ENCODE peak calls at places on chromosomes 7 and 10, in eight cellular contexts. One of them, this sample, is unnamed.
A peak's percentile ranks its signal among the peaks of the same experiment; 100 is the strongest.

GRCh38 chr7:148230341-148230740 is 360.2 kb upstream of the C7orf33 start:
- DNase-seq in neural crest cell: no peak
- DNase-seq in activated T-cell treated with anti-CD3 and anti-CD28 coated beads for 48 hours: no peak
- DNase-seq in HEK293T: no peak
- DNase-seq in NCI-H146: no peak
- DNase-seq in heart right ventricle: no peak
- DNase-seq in colonic mucosa: no peak
- DNase-seq in hepatic stellate cell: no peak
- DNase-seq in this sample: no peak

GRCh38 chr10:131212763-131213325 is 98.7 kb downstream of the TCERG1L start:
- DNase-seq in neural crest cell: no peak
- DNase-seq in activated T-cell treated with anti-CD3 and anti-CD28 coated beads for 48 hours: no peak
- DNase-seq in HEK293T: no peak
- DNase-seq in NCI-H146: no peak
- DNase-seq in heart right ventricle: no peak
- DNase-seq in colonic mucosa: no peak
- DNase-seq in hepatic stellate cell: no peak
- DNase-seq in this sample: no peak

GRCh38 chr7:30365626-30366025 is 81.2 kb downstream of the ZNRF2 start:
- DNase-seq in neural crest cell: no peak
- DNase-seq in activated T-cell treated with anti-CD3 and anti-CD28 coated beads for 48 hours: no peak
- DNase-seq in HEK293T: no peak
- DNase-seq in NCI-H146: no peak
- DNase-seq in heart right ventricle: no peak
- DNase-seq in colonic mucosa: no peak
- DNase-seq in hepatic stellate cell: no peak
- DNase-seq in this sample: no peak

GRCh38 chr7:152759655-152760383 is at the start of gene ACTR3B:
- DNase-seq in neural crest cell: peak; percentile 88
- DNase-seq in activated T-cell treated with anti-CD3 and anti-CD28 coated beads for 48 hours: peak; percentile 85
- DNase-seq in HEK293T: peak; percentile 100
- DNase-seq in NCI-H146: peak; percentile 87
- DNase-seq in heart right ventricle: peak; percentile 93
- DNase-seq in colonic mucosa: peak; percentile 89
- DNase-seq in hepatic stellate cell: peak; percentile 94
- DNase-seq in this sample: peak; percentile 88

GRCh38 chr10:57015595-57016303 is 654.7 kb upstream of the ZWINT start:
- DNase-seq in neural crest cell: no peak
- DNase-seq in activated T-cell treated with anti-CD3 and anti-CD28 coated beads for 48 hours: no peak
- DNase-seq in HEK293T: no peak
- DNase-seq in NCI-H146: peak; percentile 97
- DNase-seq in heart right ventricle: no peak
- DNase-seq in colonic mucosa: no peak
- DNase-seq in hepatic stellate cell: no peak
- DNase-seq in this sample: no peak

GRCh38 chr10:5976689-5977470 is 463 bp downstream of the IL15RA start:
- DNase-seq in neural crest cell: peak; percentile 28
- DNase-seq in activated T-cell treated with anti-CD3 and anti-CD28 coated beads for 48 hours: peak; percentile 45
- DNase-seq in HEK293T: peak; percentile 41
- DNase-seq in NCI-H146: peak; percentile 37
- DNase-seq in heart right ventricle: peak; percentile 52
- DNase-seq in colonic mucosa: peak; percentile 75
- DNase-seq in hepatic stellate cell: peak; percentile 58
- DNase-seq in this sample: peak; percentile 69

GRCh38 chr7:22093003-22093402 is 147.3 kb upstream of the CDCA7L start:
- DNase-seq in neural crest cell: no peak
- DNase-seq in activated T-cell treated with anti-CD3 and anti-CD28 coated beads for 48 hours: no peak
- DNase-seq in HEK293T: no peak
- DNase-seq in NCI-H146: no peak
- DNase-seq in heart right ventricle: no peak
- DNase-seq in colonic mucosa: no peak
- DNase-seq in hepatic stellate cell: no peak
- DNase-seq in this sample: no peak

GRCh38 chr7:131521651-131522163 is 34.7 kb downstream of the PODXL start:
- DNase-seq in neural crest cell: no peak
- DNase-seq in activated T-cell treated with anti-CD3 and anti-CD28 coated beads for 48 hours: no peak
- DNase-seq in HEK293T: no peak
- DNase-seq in NCI-H146: peak; percentile 85
- DNase-seq in heart right ventricle: peak; percentile 56
- DNase-seq in colonic mucosa: peak; percentile 81
- DNase-seq in hepatic stellate cell: no peak
- DNase-seq in this sample: peak; percentile 42

GRCh38 chr7:104643587-104644217 is 315.3 kb downstream of the LHFPL3 start:
- DNase-seq in neural crest cell: peak; percentile 18
- DNase-seq in activated T-cell treated with anti-CD3 and anti-CD28 coated beads for 48 hours: no peak
- DNase-seq in HEK293T: peak; percentile 44
- DNase-seq in NCI-H146: no peak
- DNase-seq in heart right ventricle: no peak
- DNase-seq in colonic mucosa: no peak
- DNase-seq in hepatic stellate cell: peak; percentile 22
- DNase-seq in this sample: peak; percentile 13

GRCh38 chr7:25386311-25386744 is 158.0 kb upstream of the NPVF start:
- DNase-seq in neural crest cell: no peak
- DNase-seq in activated T-cell treated with anti-CD3 and anti-CD28 coated beads for 48 hours: no peak
- DNase-seq in HEK293T: no peak
- DNase-seq in NCI-H146: no peak
- DNase-seq in heart right ventricle: no peak
- DNase-seq in colonic mucosa: no peak
- DNase-seq in hepatic stellate cell: no peak
- DNase-seq in this sample: no peak

GRCh38 chr10:86899670-86900276 is 57.6 kb downstream of the MMRN2 start:
- DNase-seq in neural crest cell: peak; percentile 59
- DNase-seq in activated T-cell treated with anti-CD3 and anti-CD28 coated beads for 48 hours: peak; percentile 3
- DNase-seq in HEK293T: peak; percentile 55
- DNase-seq in NCI-H146: peak; percentile 68
- DNase-seq in heart right ventricle: no peak
- DNase-seq in colonic mucosa: peak; percentile 84
- DNase-seq in hepatic stellate cell: peak; percentile 48
- DNase-seq in this sample: peak; percentile 81

GRCh38 chr7:17558558-17559332 is 260.3 kb downstream of the AHR start:
- DNase-seq in neural crest cell: no peak
- DNase-seq in activated T-cell treated with anti-CD3 and anti-CD28 coated beads for 48 hours: no peak
- DNase-seq in HEK293T: no peak
- DNase-seq in NCI-H146: no peak
- DNase-seq in heart right ventricle: no peak
- DNase-seq in colonic mucosa: peak; percentile 36
- DNase-seq in hepatic stellate cell: no peak
- DNase-seq in this sample: peak; percentile 52

GRCh38 chr10:36254191-36254590 is 612.1 kb upstream of the FZD8 start:
- DNase-seq in neural crest cell: no peak
- DNase-seq in activated T-cell treated with anti-CD3 and anti-CD28 coated beads for 48 hours: no peak
- DNase-seq in HEK293T: no peak
- DNase-seq in NCI-H146: no peak
- DNase-seq in heart right ventricle: peak; percentile 67
- DNase-seq in colonic mucosa: peak; percentile 30
- DNase-seq in hepatic stellate cell: no peak
- DNase-seq in this sample: peak; percentile 84

GRCh38 chr7:127474457-127474856 is 81.9 kb upstream of the ZNF800 start:
- DNase-seq in neural crest cell: no peak
- DNase-seq in activated T-cell treated with anti-CD3 and anti-CD28 coated beads for 48 hours: no peak
- DNase-seq in HEK293T: no peak
- DNase-seq in NCI-H146: no peak
- DNase-seq in heart right ventricle: no peak
- DNase-seq in colonic mucosa: no peak
- DNase-seq in hepatic stellate cell: no peak
- DNase-seq in this sample: peak; percentile 5

GRCh38 chr10:267705-268104 is 132.4 kb downstream of the ZMYND11 start:
- DNase-seq in neural crest cell: no peak
- DNase-seq in activated T-cell treated with anti-CD3 and anti-CD28 coated beads for 48 hours: no peak
- DNase-seq in HEK293T: no peak
- DNase-seq in NCI-H146: no peak
- DNase-seq in heart right ventricle: no peak
- DNase-seq in colonic mucosa: no peak
- DNase-seq in hepatic stellate cell: no peak
- DNase-seq in this sample: no peak

GRCh38 chr10:35335133-35335532 is 1.2 kb upstream of the CCNY start:
- DNase-seq in neural crest cell: no peak
- DNase-seq in activated T-cell treated with anti-CD3 and anti-CD28 coated beads for 48 hours: no peak
- DNase-seq in HEK293T: no peak
- DNase-seq in NCI-H146: no peak
- DNase-seq in heart right ventricle: no peak
- DNase-seq in colonic mucosa: peak; percentile 22
- DNase-seq in hepatic stellate cell: no peak
- DNase-seq in this sample: no peak

GRCh38 chr10:3887885-3888476 is 103.0 kb upstream of the KLF6 start:
- DNase-seq in neural crest cell: no peak
- DNase-seq in activated T-cell treated with anti-CD3 and anti-CD28 coated beads for 48 hours: no peak
- DNase-seq in HEK293T: no peak
- DNase-seq in NCI-H146: no peak
- DNase-seq in heart right ventricle: no peak
- DNase-seq in colonic mucosa: no peak
- DNase-seq in hepatic stellate cell: no peak
- DNase-seq in this sample: peak; percentile 94

GRCh38 chr10:96991313-96991841 is 159.3 kb downstream of the LCOR start:
- DNase-seq in neural crest cell: no peak
- DNase-seq in activated T-cell treated with anti-CD3 and anti-CD28 coated beads for 48 hours: no peak
- DNase-seq in HEK293T: no peak
- DNase-seq in NCI-H146: no peak
- DNase-seq in heart right ventricle: no peak
- DNase-seq in colonic mucosa: no peak
- DNase-seq in hepatic stellate cell: peak; percentile 64
- DNase-seq in this sample: peak; percentile 59

GRCh38 chr7:135976312-135977019 is 693 bp downstream of the MTPN start:
- DNase-seq in neural crest cell: no peak
- DNase-seq in activated T-cell treated with anti-CD3 and anti-CD28 coated beads for 48 hours: no peak
- DNase-seq in HEK293T: peak; percentile 60
- DNase-seq in NCI-H146: peak; percentile 70
- DNase-seq in heart right ventricle: no peak
- DNase-seq in colonic mucosa: peak; percentile 56
- DNase-seq in hepatic stellate cell: peak; percentile 21
- DNase-seq in this sample: no peak

GRCh38 chr10:77422491-77423338 is 214.9 kb downstream of the KCNMA1 start:
- DNase-seq in neural crest cell: no peak
- DNase-seq in activated T-cell treated with anti-CD3 and anti-CD28 coated beads for 48 hours: no peak
- DNase-seq in HEK293T: no peak
- DNase-seq in NCI-H146: no peak
- DNase-seq in heart right ventricle: no peak
- DNase-seq in colonic mucosa: no peak
- DNase-seq in hepatic stellate cell: no peak
- DNase-seq in this sample: no peak

GRCh38 chr7:112484671-112485097 is 3.9 kb downstream of the LSMEM1 start:
- DNase-seq in neural crest cell: no peak
- DNase-seq in activated T-cell treated with anti-CD3 and anti-CD28 coated beads for 48 hours: no peak
- DNase-seq in HEK293T: no peak
- DNase-seq in NCI-H146: no peak
- DNase-seq in heart right ventricle: no peak
- DNase-seq in colonic mucosa: no peak
- DNase-seq in hepatic stellate cell: peak; percentile 55
- DNase-seq in this sample: peak; percentile 98

GRCh38 chr10:117201826-117202225 is 4.5 kb downstream of the KCNK18 start:
- DNase-seq in neural crest cell: no peak
- DNase-seq in activated T-cell treated with anti-CD3 and anti-CD28 coated beads for 48 hours: no peak
- DNase-seq in HEK293T: no peak
- DNase-seq in NCI-H146: no peak
- DNase-seq in heart right ventricle: no peak
- DNase-seq in colonic mucosa: no peak
- DNase-seq in hepatic stellate cell: no peak
- DNase-seq in this sample: no peak

GRCh38 chr7:29807179-29807841 is 1.0 kb downstream of the WIPF3 start:
- DNase-seq in neural crest cell: peak; percentile 41
- DNase-seq in activated T-cell treated with anti-CD3 and anti-CD28 coated beads for 48 hours: no peak
- DNase-seq in HEK293T: no peak
- DNase-seq in NCI-H146: no peak
- DNase-seq in heart right ventricle: peak; percentile 64
- DNase-seq in colonic mucosa: peak; percentile 40
- DNase-seq in hepatic stellate cell: no peak
- DNase-seq in this sample: no peak

GRCh38 chr7:327991-328702 is 38.2 kb downstream of the FOXL3 start:
- DNase-seq in neural crest cell: no peak
- DNase-seq in activated T-cell treated with anti-CD3 and anti-CD28 coated beads for 48 hours: no peak
- DNase-seq in HEK293T: no peak
- DNase-seq in NCI-H146: no peak
- DNase-seq in heart right ventricle: no peak
- DNase-seq in colonic mucosa: no peak
- DNase-seq in hepatic stellate cell: no peak
- DNase-seq in this sample: no peak

GRCh38 chr10:17227367-17228080 is 517 bp upstream of the VIM start:
- DNase-seq in neural crest cell: no peak
- DNase-seq in activated T-cell treated with anti-CD3 and anti-CD28 coated beads for 48 hours: no peak
- DNase-seq in HEK293T: no peak
- DNase-seq in NCI-H146: no peak
- DNase-seq in heart right ventricle: no peak
- DNase-seq in colonic mucosa: no peak
- DNase-seq in hepatic stellate cell: no peak
- DNase-seq in this sample: no peak